ENCODE peak calls at places on chromosomes 3 and 15, in six cellular contexts. A is A172, V is ovary, K is fibroblast of pulmonary artery, G is A549, D is type B pancreatic cell. O is an unnamed sample.

GRCh38 chr15:83379574-83379973 is 67.6 kb upstream of the SH3GL3 start:
- DNase-seq in V (no peak), A (peak), G (peak), K (no peak), D (no peak), O (no peak)

GRCh38 chr3:148723591-148723990 is 25.9 kb downstream of the AGTR1 start:
- DNase-seq in A (peak), G (peak), K (peak), D (no peak), V (no peak), O (no peak)

GRCh38 chr3:136251511-136251910 is 1.4 kb downstream of the PCCB start:
- DNase-seq in D (no peak), V (no peak), K (no peak), A (no peak), G (no peak), O (no peak)

GRCh38 chr3:180913582-180914404 is 1.3 kb downstream of the FXR1 start:
- DNase-seq in G (no peak), A (no peak), K (peak), D (no peak), V (no peak), O (no peak)

GRCh38 chr3:156161172-156161571 is 40.8 kb downstream of the KCNAB1 start:
- DNase-seq in D (no peak), G (no peak), K (no peak), V (no peak), A (peak), O (no peak)

GRCh38 chr15:62173215-62173614 is 8.1 kb upstream of the C2CD4B start:
- DNase-seq in G (no peak), K (peak), A (peak), D (no peak), V (no peak), O (no peak)

GRCh38 chr15:85622432-85622831 is 172.3 kb downstream of the KLHL25 start:
- DNase-seq in D (no peak), G (no peak), K (no peak), V (no peak), A (no peak), O (no peak)

GRCh38 chr3:188037116-188037718 is 116.7 kb upstream of the LPP start:
- DNase-seq in G (no peak), K (peak), V (peak), A (peak), D (no peak), O (no peak)

GRCh38 chr15:73335471-73335870 is 33.3 kb downstream of the HCN4 start:
- DNase-seq in G (no peak), V (no peak), K (no peak), D (no peak), A (no peak), O (no peak)

GRCh38 chr3:23740517-23741402 is 65.0 kb upstream of the UBE2E1 start:
- DNase-seq in G (peak), D (no peak), K (peak), V (no peak), A (peak), O (no peak)

GRCh38 chr3:184786271-184787010 is 25.5 kb upstream of the VPS8 start:
- DNase-seq in A (peak), V (peak), K (peak), G (no peak), D (no peak), O (no peak)

GRCh38 chr15:74995779-74996765 is 709 bp downstream of the SCAMP5 start:
- DNase-seq in K (no peak), A (no peak), D (no peak), G (no peak), V (peak), O (peak)

GRCh38 chr3:120177151-120177550 is 82.9 kb upstream of the GSK3B start:
- DNase-seq in G (peak), V (no peak), D (peak), K (peak), A (peak), O (peak)

GRCh38 chr15:24954783-24955548 is at the start of the genes SNRPN and SNURF:
- DNase-seq in K (peak), A (peak), G (peak), D (peak), V (peak), O (peak)

GRCh38 chr3:149163066-149163465 is 33.6 kb downstream of the HPS3 start:
- DNase-seq in K (no peak), V (no peak), G (no peak), A (no peak), D (no peak), O (no peak)

GRCh38 chr3:39147711-39148115 is 5.7 kb downstream of the CSRNP1 start:
- DNase-seq in K (peak), A (peak), D (no peak), G (no peak), V (no peak), O (no peak)

GRCh38 chr3:102224171-102224570 is 210.6 kb upstream of the ZPLD1 start:
- DNase-seq in V (no peak), K (peak), A (no peak), D (no peak), G (peak), O (no peak)

GRCh38 chr3:21938267-21938681 is 187.3 kb upstream of the ZNF385D start:
- DNase-seq in G (no peak), K (no peak), V (no peak), D (no peak), A (no peak), O (no peak)

GRCh38 chr15:71545223-71545760 is 265.1 kb upstream of the NR2E3 start:
- DNase-seq in K (peak), G (no peak), D (no peak), V (no peak), A (no peak), O (no peak)

GRCh38 chr3:171049831-171050444 is 23.4 kb upstream of the SLC2A2 start:
- DNase-seq in A (peak), V (no peak), G (peak), K (peak), D (peak), O (peak)

GRCh38 chr15:45634442-45635190 is at the start of gene SQOR:
- DNase-seq in A (peak), V (peak), K (peak), D (peak), G (peak), O (peak)

GRCh38 chr3:171874879-171875278 is 31.7 kb downstream of the TMEM212 start:
- DNase-seq in V (no peak), D (no peak), A (peak), K (peak), G (no peak), O (no peak)

GRCh38 chr15:80957556-80957955 is 32.1 kb downstream of the MESD start:
- DNase-seq in D (no peak), V (no peak), G (no peak), A (no peak), K (no peak), O (no peak)

GRCh38 chr15:75573001-75573400 is 6.1 kb downstream of the PTPN9 start:
- DNase-seq in V (no peak), K (peak), G (no peak), A (no peak), D (no peak), O (no peak)

GRCh38 chr15:55283295-55284147 is 6.1 kb downstream of the RAB27A start:
- DNase-seq in D (no peak), K (no peak), G (no peak), V (no peak), A (no peak), O (no peak)

GRCh38 chr3:62128028-62128427 is 245.3 kb downstream of the FEZF2 start:
- DNase-seq in K (no peak), A (no peak), V (no peak), D (no peak), G (no peak), O (no peak)

GRCh38 chr3:71066849-71067261 is 516.7 kb downstream of the FOXP1 start:
- DNase-seq in D (no peak), K (peak), V (no peak), G (no peak), A (peak), O (no peak)

GRCh38 chr3:102006812-102007485 is 157.6 kb downstream of the NFKBIZ start:
- DNase-seq in D (no peak), K (peak), V (no peak), G (peak), A (peak), O (no peak)

O was measured in pancreas.